ENCODE peak calls at places on chromosomes 3 and 15, in six cellular contexts. R is naive thymus-derived CD8-positive, alpha-beta T cell; K is GM12891; B is frontal cortex; E is kidney glomerular epithelial cell; N is activated naive CD8-positive, alpha-beta T cell treated with anti-CD3 and anti-CD28 coated beads, Interleukin-2, amount 10 ng/mL, durations not matched to agents 7 days and 5 days. Q is an unnamed sample.

GRCh38 chr3:50167069-50167781 is 12.1 kb downstream of the SEMA3F start:
- DNase-seq in B (no peak), N (no peak), K (no peak), E (peak; percentile 83), R (no peak), Q (no peak)

GRCh38 chr3:184674626-184675025 is 37.2 kb downstream of the MAGEF1 start:
- DNase-seq in K (no peak), E (no peak), B (no peak), R (no peak), N (no peak), Q (no peak)

GRCh38 chr3:61141184-61141583 is 110.1 kb downstream of the FHIT start:
- DNase-seq in N (no peak), B (no peak), E (no peak), K (no peak), R (no peak), Q (no peak)

GRCh38 chr3:167151671-167152070 is 228.4 kb downstream of the ZBBX start:
- DNase-seq in E (no peak), N (no peak), K (no peak), R (no peak), B (no peak), Q (no peak)

GRCh38 chr15:41392659-41393058 is 9.6 kb downstream of the NDUFAF1 start:
- DNase-seq in R (no peak), N (no peak), K (no peak), E (no peak), B (no peak), Q (no peak)

GRCh38 chr15:98713585-98714001 is 65.3 kb downstream of the IGF1R start:
- DNase-seq in B (no peak), R (no peak), N (no peak), K (peak; percentile 27), E (no peak), Q (no peak)

GRCh38 chr3:143203848-143204247 is 84.3 kb downstream of the CHST2 start:
- DNase-seq in E (peak; percentile 20), R (no peak), K (no peak), B (no peak), N (no peak), Q (no peak)

GRCh38 chr3:49745986-49746385 is 22.2 kb upstream of the GMPPB start:
- DNase-seq in R (no peak), N (no peak), K (no peak), B (no peak), E (no peak), Q (no peak)

GRCh38 chr3:156782319-156782718 is 43.8 kb upstream of the LEKR1 start:
- DNase-seq in K (no peak), B (no peak), E (no peak), R (no peak), N (no peak), Q (no peak)

GRCh38 chr3:32825601-32826375 is 8.0 kb downstream of the TRIM71 start:
- DNase-seq in B (no peak), E (no peak), K (no peak), N (no peak), R (no peak), Q (no peak)

GRCh38 chr15:70772402-70772801 is 9.0 kb upstream of the UACA start:
- DNase-seq in B (no peak), E (no peak), N (no peak), R (no peak), K (no peak), Q (no peak)

GRCh38 chr3:64143399-64144130 is 81.7 kb downstream of the PRICKLE2 start:
- DNase-seq in N (no peak), K (no peak), E (peak; percentile 80), B (no peak), R (no peak), Q (no peak)

GRCh38 chr3:139087621-139088020 is 42.9 kb upstream of the PRR23C start:
- DNase-seq in N (no peak), E (no peak), R (no peak), B (no peak), K (no peak), Q (no peak)

GRCh38 chr3:167467848-167468611 is 5.8 kb downstream of the SERPINI2 start:
- DNase-seq in B (no peak), R (no peak), N (no peak), E (no peak), K (no peak), Q (no peak)

GRCh38 chr3:108159865-108160264 is 62.4 kb downstream of the IFT57 start:
- DNase-seq in B (no peak), E (peak; percentile 68), K (no peak), N (no peak), R (no peak), Q (no peak)

GRCh38 chr3:9500108-9501050 is 53.2 kb downstream of the LHFPL4 start:
- DNase-seq in N (peak; percentile 84), B (no peak), R (peak; percentile 64), E (peak; percentile 22), K (peak; percentile 84), Q (peak; percentile 34)

GRCh38 chr3:27559835-27560234 is 75.7 kb upstream of the SLC4A7 start:
- DNase-seq in K (no peak), B (no peak), R (no peak), E (no peak), N (no peak), Q (no peak)

Q was measured in cerebellar cortex.